ENCODE peak calls at places on chromosome 15, in five cellular contexts. One of them, this sample, is unnamed.

GRCh38 chr15:81235781-81236507 is 39.3 kb downstream of the IL16 start:
- DNase-seq in HT-29: no peak
- DNase-seq in T-helper 2 cell: no peak
- DNase-seq in OCI-LY7: no peak
- DNase-seq in ACHN: peak; percentile 53
- DNase-seq in this sample: peak; percentile 11

GRCh38 chr15:51198701-51199253 is 104.1 kb upstream of the TNFAIP8L3 start:
- DNase-seq in HT-29: no peak
- DNase-seq in T-helper 2 cell: no peak
- DNase-seq in OCI-LY7: no peak
- DNase-seq in ACHN: no peak
- DNase-seq in this sample: no peak

GRCh38 chr15:88080616-88081015 is 175.9 kb downstream of the NTRK3 start:
- DNase-seq in HT-29: no peak
- DNase-seq in T-helper 2 cell: no peak
- DNase-seq in OCI-LY7: no peak
- DNase-seq in ACHN: no peak
- DNase-seq in this sample: no peak

GRCh38 chr15:89320200-89320599 is 14.4 kb downstream of the POLG start:
- DNase-seq in HT-29: no peak
- DNase-seq in T-helper 2 cell: no peak
- DNase-seq in OCI-LY7: no peak
- DNase-seq in ACHN: no peak
- DNase-seq in this sample: no peak

GRCh38 chr15:98899266-98900021 is 108.1 kb downstream of the PGPEP1L start:
- DNase-seq in HT-29: no peak
- DNase-seq in T-helper 2 cell: no peak
- DNase-seq in OCI-LY7: no peak
- DNase-seq in ACHN: no peak
- DNase-seq in this sample: peak; percentile 33

GRCh38 chr15:90954712-90955671 is at the start of gene RCCD1:
- DNase-seq in HT-29: peak; percentile 99
- DNase-seq in T-helper 2 cell: peak; percentile 69
- DNase-seq in OCI-LY7: peak; percentile 98
- DNase-seq in ACHN: peak; percentile 94
- DNase-seq in this sample: peak; percentile 97

GRCh38 chr15:25345943-25346342 is 92.9 kb downstream of the UBE3A start:
- DNase-seq in HT-29: no peak
- DNase-seq in T-helper 2 cell: no peak
- DNase-seq in OCI-LY7: no peak
- DNase-seq in ACHN: peak; percentile 20
- DNase-seq in this sample: no peak

GRCh38 chr15:49918106-49918505 is 200.9 kb downstream of the ATP8B4 start:
- DNase-seq in HT-29: no peak
- DNase-seq in T-helper 2 cell: no peak
- DNase-seq in OCI-LY7: no peak
- DNase-seq in ACHN: no peak
- DNase-seq in this sample: no peak

GRCh38 chr15:80179025-80179759 is 26.4 kb downstream of the FAH start:
- DNase-seq in HT-29: peak; percentile 6
- DNase-seq in T-helper 2 cell: no peak
- DNase-seq in OCI-LY7: no peak
- DNase-seq in ACHN: peak; percentile 84
- DNase-seq in this sample: no peak

GRCh38 chr15:67091073-67091965 is 25.9 kb downstream of the SMAD3 start:
- DNase-seq in HT-29: peak; percentile 80
- DNase-seq in T-helper 2 cell: no peak
- DNase-seq in OCI-LY7: no peak
- DNase-seq in ACHN: peak; percentile 92
- DNase-seq in this sample: peak; percentile 97

GRCh38 chr15:80480171-80480811 is 76.1 kb downstream of the ARNT2 start:
- DNase-seq in HT-29: no peak
- DNase-seq in T-helper 2 cell: no peak
- DNase-seq in OCI-LY7: no peak
- DNase-seq in ACHN: no peak
- DNase-seq in this sample: no peak

GRCh38 chr15:41967506-41968206 is 4.7 kb downstream of the EHD4 start:
- DNase-seq in HT-29: no peak
- DNase-seq in T-helper 2 cell: no peak
- DNase-seq in OCI-LY7: peak; percentile 80
- DNase-seq in ACHN: no peak
- DNase-seq in this sample: peak; percentile 99

GRCh38 chr15:77025941-77026411 is 31.1 kb downstream of the PSTPIP1 start:
- DNase-seq in HT-29: no peak
- DNase-seq in T-helper 2 cell: no peak
- DNase-seq in OCI-LY7: no peak
- DNase-seq in ACHN: no peak
- DNase-seq in this sample: no peak

GRCh38 chr15:96390986-96391385 is 60.5 kb downstream of the NR2F2 start:
- DNase-seq in HT-29: no peak
- DNase-seq in T-helper 2 cell: no peak
- DNase-seq in OCI-LY7: no peak
- DNase-seq in ACHN: no peak
- DNase-seq in this sample: no peak

GRCh38 chr15:57571725-57572124 is 20.0 kb upstream of the MYZAP start:
- DNase-seq in HT-29: no peak
- DNase-seq in T-helper 2 cell: no peak
- DNase-seq in OCI-LY7: no peak
- DNase-seq in ACHN: no peak
- DNase-seq in this sample: no peak

GRCh38 chr15:34737379-34737928 is 17.3 kb downstream of the GJD2 start:
- DNase-seq in HT-29: no peak
- DNase-seq in T-helper 2 cell: no peak
- DNase-seq in OCI-LY7: no peak
- DNase-seq in ACHN: no peak
- DNase-seq in this sample: no peak

GRCh38 chr15:29472901-29473423 is 203.3 kb upstream of the NSMCE3 start:
- DNase-seq in HT-29: no peak
- DNase-seq in T-helper 2 cell: no peak
- DNase-seq in OCI-LY7: no peak
- DNase-seq in ACHN: no peak
- DNase-seq in this sample: no peak

GRCh38 chr15:26665950-26666921 is 106.6 kb downstream of the GABRB3 start:
- DNase-seq in HT-29: peak; percentile 5
- DNase-seq in T-helper 2 cell: no peak
- DNase-seq in OCI-LY7: peak; percentile 9
- DNase-seq in ACHN: no peak
- DNase-seq in this sample: no peak

GRCh38 chr15:69159805-69160140 is 662 bp upstream of the GLCE start:
- DNase-seq in HT-29: no peak
- DNase-seq in T-helper 2 cell: no peak
- DNase-seq in OCI-LY7: no peak
- DNase-seq in ACHN: no peak
- DNase-seq in this sample: no peak

GRCh38 chr15:75647370-75648155 is at the start of gene SNX33:
- DNase-seq in HT-29: peak; percentile 84
- DNase-seq in T-helper 2 cell: peak; percentile 28
- DNase-seq in OCI-LY7: peak; percentile 13
- DNase-seq in ACHN: peak; percentile 80
- DNase-seq in this sample: peak; percentile 47

GRCh38 chr15:40918799-40919392 is 10.2 kb upstream of the DLL4 start:
- DNase-seq in HT-29: no peak
- DNase-seq in T-helper 2 cell: no peak
- DNase-seq in OCI-LY7: no peak
- DNase-seq in ACHN: no peak
- DNase-seq in this sample: no peak

GRCh38 chr15:77505556-77505955 is 84.9 kb downstream of the HMG20A start:
- DNase-seq in HT-29: no peak
- DNase-seq in T-helper 2 cell: no peak
- DNase-seq in OCI-LY7: no peak
- DNase-seq in ACHN: no peak
- DNase-seq in this sample: no peak

GRCh38 chr15:41695750-41696436 is 35.7 kb downstream of the MGA start:
- DNase-seq in HT-29: peak; percentile 65
- DNase-seq in T-helper 2 cell: no peak
- DNase-seq in OCI-LY7: peak; percentile 81
- DNase-seq in ACHN: peak; percentile 26
- DNase-seq in this sample: peak; percentile 88

GRCh38 chr15:75065467-75065850 is 42.1 kb downstream of the PPCDC start:
- DNase-seq in HT-29: no peak
- DNase-seq in T-helper 2 cell: no peak
- DNase-seq in OCI-LY7: peak; percentile 38
- DNase-seq in ACHN: no peak
- DNase-seq in this sample: no peak

GRCh38 chr15:78564743-78565096 is 600 bp upstream of the CHRNA5 start:
- DNase-seq in HT-29: no peak
- DNase-seq in T-helper 2 cell: no peak
- DNase-seq in OCI-LY7: no peak
- DNase-seq in ACHN: no peak
- DNase-seq in this sample: no peak

GRCh38 chr15:38207591-38207990 is 45.0 kb upstream of the SPRED1 start:
- DNase-seq in HT-29: no peak
- DNase-seq in T-helper 2 cell: no peak
- DNase-seq in OCI-LY7: no peak
- DNase-seq in ACHN: no peak
- DNase-seq in this sample: no peak

GRCh38 chr15:41799488-41799805 is 25.2 kb downstream of the MAPKBP1 start:
- DNase-seq in HT-29: no peak
- DNase-seq in T-helper 2 cell: no peak
- DNase-seq in OCI-LY7: no peak
- DNase-seq in ACHN: no peak
- DNase-seq in this sample: no peak

GRCh38 chr15:61036121-61036520 is 193.0 kb downstream of the RORA start:
- DNase-seq in HT-29: no peak
- DNase-seq in T-helper 2 cell: no peak
- DNase-seq in OCI-LY7: no peak
- DNase-seq in ACHN: no peak
- DNase-seq in this sample: peak; percentile 84